ENCODE peak calls at places on chromosomes 6 and 20, in four cellular contexts. One of them, this sample, is unnamed.

GRCh38 chr6:111730835-111731234 is 125.2 kb upstream of the TRAF3IP2 start:
- DNase-seq in GM12878: no peak
- DNase-seq in HepG2: no peak
- DNase-seq in K562: no peak
- DNase-seq in this sample: no peak

GRCh38 chr6:125784365-125784764 is 6.4 kb upstream of the NCOA7 start:
- DNase-seq in GM12878: no peak
- DNase-seq in HepG2: no peak
- DNase-seq in K562: no peak
- DNase-seq in this sample: no peak

GRCh38 chr6:73011945-73012344 is 213.4 kb downstream of the KHDC1L start:
- DNase-seq in GM12878: no peak
- DNase-seq in HepG2: no peak
- DNase-seq in K562: no peak
- DNase-seq in this sample: no peak

GRCh38 chr20:64090165-64090564 is 6.0 kb upstream of the LKAAEAR1 start:
- DNase-seq in GM12878: no peak
- DNase-seq in HepG2: no peak
- DNase-seq in K562: peak; percentile 58
- DNase-seq in this sample: peak; percentile 39

GRCh38 chr6:91879346-91879995 is 1292.6 kb upstream of the MAP3K7 start:
- DNase-seq in GM12878: no peak
- DNase-seq in HepG2: no peak
- DNase-seq in K562: no peak
- DNase-seq in this sample: no peak

GRCh38 chr20:4160761-4161305 is 145.5 kb upstream of the RNF24 start:
- DNase-seq in GM12878: no peak
- DNase-seq in HepG2: peak; percentile 37
- DNase-seq in K562: no peak
- DNase-seq in this sample: no peak

GRCh38 chr6:71294121-71294523 is 5.5 kb downstream of the OGFRL1 start:
- DNase-seq in GM12878: no peak
- DNase-seq in HepG2: no peak
- DNase-seq in K562: no peak
- DNase-seq in this sample: no peak

GRCh38 chr20:40175296-40175695 is 513.7 kb downstream of the MAFB start:
- DNase-seq in GM12878: no peak
- DNase-seq in HepG2: no peak
- DNase-seq in K562: no peak
- DNase-seq in this sample: no peak

GRCh38 chr6:108785653-108786052 is 62.6 kb upstream of the ARMC2 start:
- DNase-seq in GM12878: no peak
- DNase-seq in HepG2: no peak
- DNase-seq in K562: no peak
- DNase-seq in this sample: no peak

DNA sequence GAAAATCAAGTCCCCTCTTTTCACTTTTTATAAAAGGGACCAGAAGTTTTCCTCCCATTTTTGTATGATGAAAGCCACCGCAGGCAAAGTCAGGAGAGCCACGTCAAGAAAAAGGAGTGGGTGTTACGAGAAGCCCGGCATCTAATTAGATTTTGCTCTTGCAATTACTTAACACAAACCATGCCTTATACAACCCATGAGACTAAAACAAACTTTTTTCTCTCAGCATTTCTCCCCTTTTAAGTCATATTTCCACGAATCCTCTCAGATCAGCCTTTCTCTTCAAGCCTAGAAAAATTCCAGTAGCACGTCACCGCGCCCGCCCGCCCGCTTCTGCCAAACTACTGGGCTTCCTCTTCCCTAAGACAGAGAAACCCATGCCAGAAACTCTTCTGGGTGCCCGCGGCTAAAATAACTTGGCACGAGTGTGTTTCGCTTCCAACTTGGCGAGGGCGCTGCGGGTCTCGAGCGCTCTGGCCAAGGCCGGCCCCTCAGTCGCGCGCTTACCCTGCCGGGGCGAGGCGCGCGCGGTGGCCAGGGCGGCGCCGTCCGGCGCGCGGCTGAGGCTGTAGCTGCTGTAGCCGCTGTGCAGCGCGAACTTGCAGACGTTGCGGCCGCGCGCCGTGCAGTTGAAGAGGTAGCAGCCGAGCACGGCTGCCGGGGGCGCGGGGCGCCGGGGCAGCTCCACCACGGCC is 1.1 kb downstream of the LRP11 start:
- DNase-seq in GM12878: no peak
- DNase-seq in HepG2: peak; percentile 38
- DNase-seq in K562: peak; percentile 76
- DNase-seq in this sample: peak; percentile 64
- TF ChIP-seq FOXK2 in GM12878: no peak
- TF ChIP-seq FOXK2 in HepG2: no peak
- TF ChIP-seq FOXK2 in K562: no peak
- TF ChIP-seq FOXK2 in this sample: no peak

DNA sequence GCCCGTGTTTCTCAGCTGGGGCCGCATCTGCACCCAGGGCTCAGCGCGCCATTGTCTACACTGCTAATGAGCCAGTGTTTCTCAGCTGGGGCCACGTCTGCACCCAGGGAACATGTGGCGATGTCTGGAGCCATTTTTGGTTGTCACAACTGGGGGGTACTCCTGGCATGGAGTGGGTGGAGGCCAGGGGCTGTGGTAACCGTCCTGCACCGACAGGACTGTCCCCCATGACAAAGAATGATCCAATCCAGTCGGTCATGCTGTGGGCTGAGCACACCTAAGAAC is 41.7 kb upstream of the ZBP1 start:
- DNase-seq in GM12878: no peak
- DNase-seq in HepG2: no peak
- DNase-seq in K562: no peak
- DNase-seq in this sample: no peak
- TF ChIP-seq FOXK2 in GM12878: no peak
- TF ChIP-seq FOXK2 in HepG2: no peak
- TF ChIP-seq FOXK2 in K562: no peak
- TF ChIP-seq FOXK2 in this sample: no peak

DNA sequence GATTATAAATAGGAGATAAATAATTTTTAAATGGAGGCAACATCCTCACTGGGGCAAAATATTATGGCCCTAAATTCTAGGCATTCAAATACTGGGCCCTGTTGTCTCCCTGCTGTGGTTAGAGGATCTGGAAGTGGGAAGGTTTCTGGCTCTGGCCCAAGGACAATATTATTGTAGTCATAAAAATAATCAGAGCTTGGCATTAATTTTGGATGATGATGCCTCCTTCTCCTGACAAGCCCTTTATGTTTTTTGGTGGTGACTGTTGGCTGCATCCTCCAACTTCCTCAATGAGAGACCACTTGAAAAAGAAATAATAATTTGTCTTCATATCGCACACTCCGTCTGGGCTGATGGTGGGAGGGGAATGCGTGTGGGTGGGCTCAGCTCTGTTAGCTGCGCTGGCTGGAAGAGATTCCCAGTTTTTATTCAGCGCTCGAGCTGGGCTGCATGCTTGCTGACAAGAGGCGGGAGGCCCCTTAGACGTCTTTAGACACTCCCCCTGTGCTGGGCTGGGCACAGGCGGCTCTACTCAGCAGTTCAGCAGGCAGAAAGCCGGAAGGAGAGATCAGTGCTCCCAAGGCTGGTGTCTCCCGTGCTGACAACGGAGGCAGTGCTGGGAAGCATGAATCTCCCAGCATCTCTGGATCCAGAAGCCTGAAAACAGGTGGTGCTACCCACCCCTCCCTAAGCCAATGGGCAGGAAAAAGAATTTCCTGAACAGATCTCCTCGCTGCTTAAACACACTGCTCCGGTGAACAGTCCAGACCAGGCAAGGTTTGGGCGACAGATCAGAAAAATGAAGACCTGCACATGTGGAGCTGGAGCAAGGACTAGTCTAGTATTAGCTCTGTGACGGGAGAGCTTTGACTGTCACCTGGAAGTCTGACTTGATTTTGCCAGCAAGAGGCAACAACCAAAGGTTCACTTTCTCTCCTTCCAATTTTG is 97.7 kb downstream of the SYCP2 start:
- DNase-seq in GM12878: no peak
- DNase-seq in HepG2: no peak
- DNase-seq in K562: no peak
- DNase-seq in this sample: peak; percentile 78
- TF ChIP-seq FOXK2 in GM12878: no peak
- TF ChIP-seq FOXK2 in HepG2: no peak
- TF ChIP-seq FOXK2 in K562: no peak
- TF ChIP-seq FOXK2 in this sample: no peak

GRCh38 chr20:2688041-2688591 is 4.5 kb upstream of the EBF4 start:
- DNase-seq in GM12878: no peak
- DNase-seq in HepG2: no peak
- DNase-seq in K562: peak; percentile 77
- DNase-seq in this sample: peak; percentile 75
- TF ChIP-seq FOXK2 in GM12878: no peak
- TF ChIP-seq FOXK2 in HepG2: no peak
- TF ChIP-seq FOXK2 in K562: no peak
- TF ChIP-seq FOXK2 in this sample: no peak

DNA sequence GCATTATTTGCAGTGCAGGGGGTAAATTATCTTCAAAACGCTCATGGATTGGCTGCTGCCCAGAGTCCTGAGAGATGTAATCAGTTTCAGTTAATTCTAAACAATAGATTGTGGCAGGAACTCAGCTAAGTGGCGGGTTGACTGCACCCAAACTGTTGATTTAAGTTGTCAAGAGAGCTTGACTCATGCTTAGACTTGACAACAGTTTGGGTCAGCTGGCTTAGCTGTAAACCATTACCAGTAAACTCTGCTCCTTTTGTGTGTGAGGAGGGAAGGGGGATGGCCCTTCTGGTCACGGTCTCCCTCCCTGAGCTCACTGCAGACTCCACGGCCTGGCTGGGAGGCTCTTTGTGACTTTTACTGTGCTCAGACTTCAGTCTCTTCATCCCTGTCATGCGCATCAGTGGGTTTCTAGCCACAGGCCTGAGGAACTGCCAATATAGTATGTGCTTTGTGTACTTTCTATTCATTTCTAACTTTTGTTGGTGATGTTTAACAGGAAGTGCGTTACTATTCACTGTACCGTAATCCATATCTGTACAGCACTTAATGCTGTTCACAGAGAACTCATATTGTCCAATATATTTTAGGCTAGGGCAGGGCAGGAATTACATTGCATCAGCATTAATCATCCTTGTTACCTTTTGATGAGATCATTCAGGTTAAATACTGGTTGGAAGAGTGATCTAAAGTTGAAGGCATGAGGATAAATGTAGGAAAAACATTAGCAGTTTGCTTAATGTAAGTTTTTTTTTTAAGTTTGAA is 488.3 kb downstream of the CDKAL1 start:
- DNase-seq in GM12878: peak; percentile 90
- DNase-seq in HepG2: peak; percentile 87
- DNase-seq in K562: peak; percentile 12
- DNase-seq in this sample: peak; percentile 21
- TF ChIP-seq FOXK2 in GM12878: peak; percentile 65
- TF ChIP-seq FOXK2 in HepG2: no peak
- TF ChIP-seq FOXK2 in K562: no peak
- TF ChIP-seq FOXK2 in this sample: no peak

GRCh38 chr20:58772786-58773185 is 77.9 kb downstream of the GNAS-AS1 start:
- DNase-seq in GM12878: no peak
- DNase-seq in HepG2: no peak
- DNase-seq in K562: no peak
- DNase-seq in this sample: no peak
- TF ChIP-seq FOXK2 in GM12878: no peak
- TF ChIP-seq FOXK2 in HepG2: no peak
- TF ChIP-seq FOXK2 in K562: no peak
- TF ChIP-seq FOXK2 in this sample: no peak

DNA sequence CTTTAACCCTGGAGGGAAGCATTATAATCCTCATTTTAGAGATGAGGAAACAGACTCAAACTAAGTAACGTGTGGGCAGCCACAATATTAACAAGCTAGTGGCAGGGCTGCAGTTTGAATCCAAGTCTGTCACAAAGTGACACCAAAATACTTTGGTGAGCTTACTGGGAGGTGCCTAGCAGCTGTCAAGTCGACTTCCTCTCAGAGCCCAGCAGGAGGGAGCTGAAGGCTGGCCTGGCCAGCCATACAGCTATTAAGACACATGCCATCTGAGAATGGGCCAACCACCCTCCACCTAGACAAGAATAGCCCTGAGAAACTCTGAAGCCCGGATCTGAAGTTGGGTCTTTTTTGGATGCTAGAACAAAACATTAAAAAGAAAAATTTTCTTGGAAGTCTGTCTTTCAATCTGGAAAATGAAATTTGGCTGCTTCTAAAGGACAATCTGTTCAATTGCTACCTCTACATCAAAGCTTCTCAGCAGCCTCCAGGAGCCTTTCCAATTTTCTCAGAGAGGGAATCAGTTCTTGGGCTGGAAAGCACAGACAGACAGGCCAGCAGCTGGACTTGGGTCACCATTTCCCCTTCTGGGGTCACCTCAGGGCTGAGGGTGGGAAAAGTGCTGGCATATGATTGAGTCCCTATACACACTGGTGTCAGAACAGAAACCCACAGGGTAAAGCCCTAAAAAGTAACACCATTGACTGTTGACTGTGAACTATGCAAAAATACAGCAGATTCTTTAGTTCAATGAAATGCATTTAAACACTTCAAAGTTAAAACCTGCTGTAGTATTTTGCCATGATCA is 43.0 kb downstream of the UQCC1 start:
- DNase-seq in GM12878: no peak
- DNase-seq in HepG2: no peak
- DNase-seq in K562: no peak
- DNase-seq in this sample: no peak
- TF ChIP-seq FOXK2 in GM12878: no peak
- TF ChIP-seq FOXK2 in HepG2: no peak
- TF ChIP-seq FOXK2 in K562: no peak
- TF ChIP-seq FOXK2 in this sample: no peak

DNA sequence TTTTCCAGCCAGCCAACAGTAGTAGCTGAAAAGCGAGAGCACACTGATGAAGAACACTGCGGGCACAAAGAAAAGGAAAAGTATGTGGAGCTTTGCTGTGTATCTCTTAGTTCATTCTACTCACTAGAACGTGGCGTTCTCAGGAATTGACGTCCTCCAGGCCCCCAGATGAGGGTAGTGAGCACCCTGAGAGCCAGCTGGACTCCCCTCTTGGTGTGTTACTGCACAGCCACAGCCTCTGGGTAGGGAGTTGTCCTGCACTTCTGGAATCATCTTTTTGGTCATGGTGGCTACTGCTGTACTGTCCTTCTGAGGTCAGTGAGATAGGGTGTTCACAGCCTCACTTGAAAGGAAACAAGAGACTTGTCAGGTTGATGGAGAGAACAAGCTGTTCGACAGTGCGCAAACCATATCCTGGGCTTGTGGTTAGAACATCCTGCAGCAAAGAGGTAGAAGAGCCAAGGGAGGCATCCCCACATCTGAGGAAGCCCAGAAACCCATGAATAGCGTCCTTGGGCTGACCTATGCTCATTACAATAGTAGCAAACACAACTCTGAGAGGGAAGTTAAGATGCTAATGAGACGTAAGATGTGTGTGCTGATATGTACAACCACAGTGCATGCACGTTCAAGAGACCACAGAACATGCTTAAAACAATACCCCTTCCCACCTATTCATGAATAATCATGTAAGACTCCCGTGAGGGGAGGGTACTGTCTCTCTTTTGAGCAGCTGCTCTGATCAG is 14.6 kb upstream of the HLA-F start:
- DNase-seq in GM12878: peak; percentile 43
- DNase-seq in HepG2: no peak
- DNase-seq in K562: no peak
- DNase-seq in this sample: no peak
- TF ChIP-seq FOXK2 in GM12878: no peak
- TF ChIP-seq FOXK2 in HepG2: no peak
- TF ChIP-seq FOXK2 in K562: no peak
- TF ChIP-seq FOXK2 in this sample: no peak